ENCODE peak calls at places on chromosomes 6 and 20, in nine cellular contexts. One of them, this sample, is unnamed.

GRCh38 chr6:27138837-27139752 is 108.4 kb upstream of the PRSS16 start:
- DNase-seq in endothelial cell: peak
- DNase-seq in stimulated activated CD8-positive, alpha-beta memory T cell treated with anti-CD3 and anti-CD28 coated beads, Interleukin-7, amount 100 ng/mL, for 4 hours: no peak
- DNase-seq in amniotic stem cell: no peak
- DNase-seq in NCI-H1092 treated with DMSO at 0.1 percent for 48 hours: no peak
- DNase-seq in NCI-H345: peak
- DNase-seq in IMR-90: peak
- DNase-seq in right cardiac atrium: peak
- DNase-seq in NT2/D1: peak
- DNase-seq in this sample: peak

GRCh38 chr20:47118201-47118600 is 223.6 kb downstream of the EYA2 start:
- DNase-seq in endothelial cell: no peak
- DNase-seq in stimulated activated CD8-positive, alpha-beta memory T cell treated with anti-CD3 and anti-CD28 coated beads, Interleukin-7, amount 100 ng/mL, for 4 hours: no peak
- DNase-seq in amniotic stem cell: no peak
- DNase-seq in NCI-H1092 treated with DMSO at 0.1 percent for 48 hours: no peak
- DNase-seq in NCI-H345: no peak
- DNase-seq in IMR-90: peak
- DNase-seq in right cardiac atrium: no peak
- DNase-seq in NT2/D1: no peak
- DNase-seq in this sample: no peak

GRCh38 chr6:15089569-15090144 is 156.2 kb upstream of the JARID2 start:
- DNase-seq in endothelial cell: no peak
- DNase-seq in stimulated activated CD8-positive, alpha-beta memory T cell treated with anti-CD3 and anti-CD28 coated beads, Interleukin-7, amount 100 ng/mL, for 4 hours: no peak
- DNase-seq in amniotic stem cell: no peak
- DNase-seq in NCI-H1092 treated with DMSO at 0.1 percent for 48 hours: no peak
- DNase-seq in NCI-H345: no peak
- DNase-seq in IMR-90: no peak
- DNase-seq in right cardiac atrium: no peak
- DNase-seq in NT2/D1: no peak
- DNase-seq in this sample: no peak

GRCh38 chr6:140256213-140256612 is 881.8 kb upstream of the CITED2 start:
- DNase-seq in endothelial cell: no peak
- DNase-seq in stimulated activated CD8-positive, alpha-beta memory T cell treated with anti-CD3 and anti-CD28 coated beads, Interleukin-7, amount 100 ng/mL, for 4 hours: no peak
- DNase-seq in amniotic stem cell: no peak
- DNase-seq in NCI-H1092 treated with DMSO at 0.1 percent for 48 hours: no peak
- DNase-seq in NCI-H345: no peak
- DNase-seq in IMR-90: peak
- DNase-seq in right cardiac atrium: no peak
- DNase-seq in NT2/D1: no peak
- DNase-seq in this sample: no peak

GRCh38 chr6:107713214-107713962 is 110.7 kb downstream of the SCML4 start:
- DNase-seq in endothelial cell: no peak
- DNase-seq in stimulated activated CD8-positive, alpha-beta memory T cell treated with anti-CD3 and anti-CD28 coated beads, Interleukin-7, amount 100 ng/mL, for 4 hours: peak
- DNase-seq in amniotic stem cell: no peak
- DNase-seq in NCI-H1092 treated with DMSO at 0.1 percent for 48 hours: no peak
- DNase-seq in NCI-H345: no peak
- DNase-seq in IMR-90: no peak
- DNase-seq in right cardiac atrium: no peak
- DNase-seq in NT2/D1: no peak
- DNase-seq in this sample: no peak

GRCh38 chr6:90677440-90677839 is 90.6 kb upstream of the MAP3K7 start:
- DNase-seq in endothelial cell: no peak
- DNase-seq in stimulated activated CD8-positive, alpha-beta memory T cell treated with anti-CD3 and anti-CD28 coated beads, Interleukin-7, amount 100 ng/mL, for 4 hours: no peak
- DNase-seq in amniotic stem cell: no peak
- DNase-seq in NCI-H1092 treated with DMSO at 0.1 percent for 48 hours: peak
- DNase-seq in NCI-H345: peak
- DNase-seq in IMR-90: no peak
- DNase-seq in right cardiac atrium: no peak
- DNase-seq in NT2/D1: no peak
- DNase-seq in this sample: no peak

GRCh38 chr20:19903168-19903676 is 113.9 kb upstream of the NAA20 start:
- DNase-seq in endothelial cell: no peak
- DNase-seq in stimulated activated CD8-positive, alpha-beta memory T cell treated with anti-CD3 and anti-CD28 coated beads, Interleukin-7, amount 100 ng/mL, for 4 hours: no peak
- DNase-seq in amniotic stem cell: no peak
- DNase-seq in NCI-H1092 treated with DMSO at 0.1 percent for 48 hours: peak
- DNase-seq in NCI-H345: peak
- DNase-seq in IMR-90: peak
- DNase-seq in right cardiac atrium: peak
- DNase-seq in NT2/D1: no peak
- DNase-seq in this sample: peak

GRCh38 chr6:107811591-107812218 is 12.4 kb downstream of the SCML4 start:
- DNase-seq in endothelial cell: no peak
- DNase-seq in stimulated activated CD8-positive, alpha-beta memory T cell treated with anti-CD3 and anti-CD28 coated beads, Interleukin-7, amount 100 ng/mL, for 4 hours: no peak
- DNase-seq in amniotic stem cell: no peak
- DNase-seq in NCI-H1092 treated with DMSO at 0.1 percent for 48 hours: no peak
- DNase-seq in NCI-H345: no peak
- DNase-seq in IMR-90: peak
- DNase-seq in right cardiac atrium: no peak
- DNase-seq in NT2/D1: no peak
- DNase-seq in this sample: no peak

GRCh38 chr6:63440594-63440993 is 120.8 kb upstream of the LGSN start:
- DNase-seq in endothelial cell: no peak
- DNase-seq in stimulated activated CD8-positive, alpha-beta memory T cell treated with anti-CD3 and anti-CD28 coated beads, Interleukin-7, amount 100 ng/mL, for 4 hours: no peak
- DNase-seq in amniotic stem cell: no peak
- DNase-seq in NCI-H1092 treated with DMSO at 0.1 percent for 48 hours: no peak
- DNase-seq in NCI-H345: no peak
- DNase-seq in IMR-90: no peak
- DNase-seq in right cardiac atrium: no peak
- DNase-seq in NT2/D1: no peak
- DNase-seq in this sample: no peak

GRCh38 chr6:137873273-137873762 is 6.3 kb downstream of the TNFAIP3 start:
- DNase-seq in endothelial cell: no peak
- DNase-seq in stimulated activated CD8-positive, alpha-beta memory T cell treated with anti-CD3 and anti-CD28 coated beads, Interleukin-7, amount 100 ng/mL, for 4 hours: peak
- DNase-seq in amniotic stem cell: no peak
- DNase-seq in NCI-H1092 treated with DMSO at 0.1 percent for 48 hours: no peak
- DNase-seq in NCI-H345: no peak
- DNase-seq in IMR-90: peak
- DNase-seq in right cardiac atrium: peak
- DNase-seq in NT2/D1: no peak
- DNase-seq in this sample: peak

GRCh38 chr20:63878855-63879254 is 13.8 kb downstream of the TPD52L2 start:
- DNase-seq in endothelial cell: no peak
- DNase-seq in stimulated activated CD8-positive, alpha-beta memory T cell treated with anti-CD3 and anti-CD28 coated beads, Interleukin-7, amount 100 ng/mL, for 4 hours: no peak
- DNase-seq in amniotic stem cell: no peak
- DNase-seq in NCI-H1092 treated with DMSO at 0.1 percent for 48 hours: no peak
- DNase-seq in NCI-H345: no peak
- DNase-seq in IMR-90: no peak
- DNase-seq in right cardiac atrium: no peak
- DNase-seq in NT2/D1: no peak
- DNase-seq in this sample: no peak

GRCh38 chr6:113405326-113406050 is 451.7 kb upstream of the MARCKS start:
- DNase-seq in endothelial cell: no peak
- DNase-seq in stimulated activated CD8-positive, alpha-beta memory T cell treated with anti-CD3 and anti-CD28 coated beads, Interleukin-7, amount 100 ng/mL, for 4 hours: no peak
- DNase-seq in amniotic stem cell: no peak
- DNase-seq in NCI-H1092 treated with DMSO at 0.1 percent for 48 hours: no peak
- DNase-seq in NCI-H345: no peak
- DNase-seq in IMR-90: no peak
- DNase-seq in right cardiac atrium: no peak
- DNase-seq in NT2/D1: no peak
- DNase-seq in this sample: no peak

GRCh38 chr20:63351811-63352591 is 9.1 kb downstream of the CHRNA4 start:
- DNase-seq in endothelial cell: no peak
- DNase-seq in stimulated activated CD8-positive, alpha-beta memory T cell treated with anti-CD3 and anti-CD28 coated beads, Interleukin-7, amount 100 ng/mL, for 4 hours: no peak
- DNase-seq in amniotic stem cell: no peak
- DNase-seq in NCI-H1092 treated with DMSO at 0.1 percent for 48 hours: peak
- DNase-seq in NCI-H345: peak
- DNase-seq in IMR-90: no peak
- DNase-seq in right cardiac atrium: peak
- DNase-seq in NT2/D1: peak
- DNase-seq in this sample: no peak

GRCh38 chr6:135675862-135676261 is 175.6 kb upstream of the PDE7B start:
- DNase-seq in endothelial cell: peak
- DNase-seq in stimulated activated CD8-positive, alpha-beta memory T cell treated with anti-CD3 and anti-CD28 coated beads, Interleukin-7, amount 100 ng/mL, for 4 hours: no peak
- DNase-seq in amniotic stem cell: no peak
- DNase-seq in NCI-H1092 treated with DMSO at 0.1 percent for 48 hours: peak
- DNase-seq in NCI-H345: peak
- DNase-seq in IMR-90: peak
- DNase-seq in right cardiac atrium: no peak
- DNase-seq in NT2/D1: peak
- DNase-seq in this sample: peak

GRCh38 chr20:58908216-58908615 is 55.7 kb downstream of the GNAS start:
- DNase-seq in endothelial cell: no peak
- DNase-seq in stimulated activated CD8-positive, alpha-beta memory T cell treated with anti-CD3 and anti-CD28 coated beads, Interleukin-7, amount 100 ng/mL, for 4 hours: no peak
- DNase-seq in amniotic stem cell: no peak
- DNase-seq in NCI-H1092 treated with DMSO at 0.1 percent for 48 hours: no peak
- DNase-seq in NCI-H345: no peak
- DNase-seq in IMR-90: no peak
- DNase-seq in right cardiac atrium: no peak
- DNase-seq in NT2/D1: no peak
- DNase-seq in this sample: no peak

This sample was measured in HCEC 1CT.